ENCODE peak calls at places on chromosomes 16 and 17, in ten cellular contexts. B is stomach, P is psoas muscle, H is suprapubic skin, A is Peyer's patch, F is fibroblast of lung, O is mammary epithelial cell, V is endodermal cell, Y is mucosa of descending colon, W is tibial artery. I is an unnamed sample. For H3K4me1, the result is how much of the 10 kb centered on the place peaks cover.

GRCh38 chr17:2398655-2399571 is 1.9 kb downstream of the MNT start:
- DNase-seq in B (peak), P (peak), H (peak), A (no peak), F (peak), O (peak), V (peak), Y (peak), W (peak), I (peak)

GRCh38 chr17:83178533-83179201 is 99.3 kb downstream of the METRNL start:
- DNase-seq in B (no peak), P (no peak), H (no peak), A (peak), F (no peak), O (no peak), V (peak), Y (no peak), W (no peak), I (no peak)

GRCh38 chr17:35795007-35795870 is at the start of gene MMP28:
- DNase-seq in B (peak), P (peak), H (no peak), A (no peak), F (peak), O (peak), V (peak), Y (peak), W (no peak), I (peak)

GRCh38 chr16:2095918-2096582 is 39.6 kb downstream of the PKD1 start:
- DNase-seq in B (no peak), P (no peak), H (no peak), A (no peak), F (no peak), O (no peak), V (no peak), Y (no peak), W (no peak), I (no peak)

GRCh38 chr17:43986225-43986981 is 18.0 kb upstream of the NAGS start:
- DNase-seq in B (no peak), P (no peak), H (no peak), A (no peak), F (no peak), O (no peak), V (no peak), Y (no peak), W (no peak), I (no peak)

GRCh38 chr17:47987240-47987835 is 16.4 kb downstream of the CDK5RAP3 start:
- DNase-seq in B (peak), P (no peak), H (no peak), A (no peak), F (peak), O (no peak), V (peak), Y (no peak), W (no peak), I (no peak)

GRCh38 chr17:33277436-33278100 is 15.5 kb downstream of the ASIC2 start:
- DNase-seq in B (no peak), P (no peak), H (no peak), A (no peak), F (peak), O (no peak), V (peak), Y (no peak), W (no peak), I (peak)

GRCh38 chr17:17406225-17406624 is 70.6 kb upstream of the MED9 start:
- DNase-seq in B (no peak), P (peak), H (no peak), A (no peak), F (no peak), O (no peak), V (peak), Y (no peak), W (no peak), I (peak)

GRCh38 chr16:17301593-17302135 is 169.1 kb downstream of the XYLT1 start:
- DNase-seq in B (peak), P (no peak), H (no peak), A (peak), F (no peak), O (no peak), V (no peak), Y (peak), W (no peak), I (no peak)

GRCh38 chr17:559699-560378 is 154.8 kb downstream of the VPS53 start:
- DNase-seq in B (no peak), P (peak), H (no peak), A (no peak), F (peak), O (peak), V (no peak), Y (peak), W (peak), I (no peak)

GRCh38 chr17:49360796-49361128 is 1.3 kb downstream of the ZNF652 start:
- DNase-seq in B (no peak), P (no peak), H (no peak), A (no peak), F (no peak), O (no peak), V (peak), Y (no peak), W (no peak), I (peak)

GRCh38 chr16:87828071-87828971 is 41.0 kb downstream of the SLC7A5 start:
- DNase-seq in B (peak), P (no peak), H (no peak), A (no peak), F (no peak), O (peak), V (no peak), Y (no peak), W (no peak), I (peak)

GRCh38 chr17:50764860-50765259 is 2.5 kb downstream of the ANKRD40CL start:
- DNase-seq in B (no peak), P (no peak), H (no peak), A (no peak), F (no peak), O (no peak), V (peak), Y (no peak), W (no peak), I (peak)

GRCh38 chr17:13273744-13274295 is 256.0 kb upstream of the ELAC2 start:
- DNase-seq in B (no peak), P (no peak), H (no peak), A (no peak), F (no peak), O (peak), V (no peak), Y (no peak), W (no peak), I (no peak)

GRCh38 chr16:71347146-71347545 is 11.4 kb upstream of the CALB2 start:
- DNase-seq in B (no peak), P (no peak), H (no peak), A (no peak), F (no peak), O (no peak), V (no peak), Y (no peak), W (no peak), I (no peak)

GRCh38 chr16:83400234-83400633 is 407.5 kb upstream of the HSBP1 start:
- DNase-seq in B (no peak), P (no peak), H (no peak), A (no peak), F (no peak), O (no peak), V (peak), Y (no peak), W (no peak), I (peak)

GRCh38 chr17:28716740-28717577 is 709 bp downstream of the RAB34 start:
- DNase-seq in B (no peak), P (peak), H (peak), A (no peak), F (peak), O (peak), V (peak), Y (no peak), W (peak), I (no peak)

GRCh38 chr17:36594626-36595401 is 3.1 kb downstream of the DHRS11 start:
- DNase-seq in B (no peak), P (no peak), H (no peak), A (no peak), F (no peak), O (no peak), V (no peak), Y (peak), W (no peak), I (no peak)

DNA sequence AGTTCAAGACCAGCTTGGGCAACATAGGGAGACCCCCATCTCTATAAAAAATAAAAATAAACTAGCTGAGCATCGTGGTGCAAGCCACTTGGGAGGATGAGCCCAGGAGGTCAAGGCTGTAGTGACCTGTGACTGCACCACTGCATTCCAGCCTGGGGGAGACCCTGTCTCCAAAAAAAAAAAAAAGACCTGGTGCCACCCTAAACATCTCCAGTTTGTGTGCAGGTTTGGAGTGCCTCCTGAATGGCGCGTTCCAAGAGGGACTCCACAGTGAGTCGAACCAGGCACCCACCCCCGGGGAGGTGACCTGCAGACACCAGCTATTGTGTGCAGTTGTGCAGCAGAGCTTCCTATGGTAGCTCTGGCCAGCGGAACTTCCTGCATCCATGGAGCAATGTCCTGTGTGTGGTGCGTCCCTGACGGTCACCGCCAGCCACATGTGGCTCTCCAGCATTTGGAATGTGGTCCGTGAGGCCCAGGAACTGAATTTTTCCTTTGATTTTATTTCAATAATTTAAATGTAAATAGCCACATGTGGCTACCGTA is 107.3 kb upstream of the GSE1 start:
- DNase-seq in B (no peak), P (no peak), H (no peak), A (no peak), F (no peak), O (no peak), V (no peak), Y (no peak), W (no peak), I (no peak)
- H3K4me1 ChIP-seq in B (under half), P (under half), H (under half), A (under half), F (under half), O (under half), V (under half), Y (under half), W (under half), I (under half)

GRCh38 chr16:50279142-50279865 is 13.0 kb downstream of the ADCY7 start:
- DNase-seq in B (peak), P (no peak), H (peak), A (peak), F (no peak), O (no peak), V (no peak), Y (peak), W (peak), I (no peak)
- H3K4me1 ChIP-seq in B (under half), P (under half), H (under half), A (half or more), F (under half), O (under half), V (under half), Y (under half), W (under half), I (under half)

DNA sequence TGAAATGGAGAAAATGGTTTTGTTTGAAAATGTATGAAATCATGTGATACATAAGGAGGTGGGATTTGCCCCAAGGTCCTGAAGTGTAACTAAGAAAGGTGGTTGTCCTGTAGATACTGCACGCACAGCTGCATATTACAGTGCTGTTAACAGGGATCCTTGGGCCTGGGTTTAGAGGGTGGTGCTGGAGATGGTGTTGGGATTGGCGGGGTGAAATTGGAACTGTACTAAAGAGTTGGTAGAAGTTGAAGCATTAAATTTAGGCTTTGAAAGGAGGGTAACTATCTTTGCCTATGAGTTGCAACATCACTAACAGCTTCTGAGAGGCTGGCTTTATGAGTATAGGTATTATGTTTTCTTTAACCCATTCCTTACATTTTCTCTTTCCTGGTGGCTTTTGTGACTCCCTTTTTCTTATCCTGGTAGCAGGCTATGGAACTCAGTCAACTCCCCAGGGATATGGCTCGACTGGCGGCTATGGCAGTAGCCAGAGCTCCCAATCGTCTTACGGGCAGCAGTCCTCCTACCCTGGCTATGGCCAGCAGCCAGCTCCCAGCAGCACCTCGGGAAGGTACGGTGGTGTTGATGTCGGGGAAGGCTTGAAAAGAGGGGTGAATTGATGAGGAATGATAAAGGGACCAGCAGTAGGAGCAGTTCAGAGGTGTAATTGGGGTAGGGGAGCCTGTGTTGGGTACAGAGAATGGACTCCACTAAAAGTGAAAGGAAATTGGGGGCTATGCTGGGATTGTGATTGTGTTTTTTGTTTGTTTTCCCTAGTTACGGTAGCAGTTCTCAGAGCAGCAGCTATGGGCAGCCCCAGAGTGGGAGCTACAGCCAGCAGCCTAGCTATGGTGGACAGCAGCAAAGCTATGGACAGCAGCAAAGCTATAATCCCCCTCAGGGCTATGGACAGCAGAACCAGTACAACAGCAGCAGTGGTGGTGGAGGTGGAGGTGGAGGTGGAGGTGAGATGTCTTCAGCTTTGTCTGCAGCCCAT is 3.8 kb downstream of the FUS start:
- DNase-seq in B (no peak), P (no peak), H (no peak), A (no peak), F (no peak), O (no peak), V (no peak), Y (no peak), W (no peak), I (no peak)
- H3K4me1 ChIP-seq in B (half or more), P (under half), H (under half), A (under half), F (under half), O (under half), V (under half), Y (under half), W (under half), I (under half)

GRCh38 chr16:14366447-14366846 is 263.6 kb downstream of the PARN start:
- DNase-seq in B (no peak), P (no peak), H (no peak), A (no peak), F (no peak), O (no peak), V (no peak), Y (no peak), W (no peak), I (no peak)

GRCh38 chr16:14362774-14363371 is 267.2 kb downstream of the PARN start:
- DNase-seq in B (no peak), P (no peak), H (no peak), A (no peak), F (peak), O (peak), V (no peak), Y (no peak), W (no peak), I (no peak)

GRCh38 chr16:14365200-14365851 is 264.7 kb downstream of the PARN start:
- DNase-seq in B (no peak), P (no peak), H (no peak), A (no peak), F (peak), O (no peak), V (no peak), Y (no peak), W (no peak), I (no peak)

GRCh38 chr16:14364112-14364385 is 266.0 kb downstream of the PARN start:
- DNase-seq in B (no peak), P (no peak), H (no peak), A (no peak), F (no peak), O (no peak), V (no peak), Y (no peak), W (no peak), I (no peak)

GRCh38 chr16:14364386-14365199 is 265.5 kb downstream of the PARN start:
- DNase-seq in B (peak), P (no peak), H (no peak), A (no peak), F (peak), O (no peak), V (no peak), Y (no peak), W (no peak), I (peak)
- H3K4me1 ChIP-seq in B (under half), P (under half), H (under half), A (under half), F (under half), O (under half), V (under half), Y (under half), W (under half), I (under half)